ENCODE peak calls at places on chromosome 6, in four cellular contexts. K is heart left ventricle; F is upper lobe of right lung; G is effector memory CD4-positive, alpha-beta T cell. R is an unnamed sample.

GRCh38 chr6:94769197-94769596 is 808.1 kb upstream of the MANEA start:
- DNase-seq in K (no peak), F (no peak), G (no peak), R (no peak)

GRCh38 chr6:27433714-27434113 is 39.2 kb downstream of the ZNF184 start:
- DNase-seq in F (no peak), K (no peak), G (no peak), R (no peak)

GRCh38 chr6:96150431-96150830 is 134.7 kb downstream of the FUT9 start:
- DNase-seq in K (no peak), G (no peak), F (no peak), R (no peak)

GRCh38 chr6:168007592-168008338 is 10.3 kb downstream of the KIF25 start:
- DNase-seq in K (no peak), G (no peak), F (peak; percentile 54), R (no peak)

GRCh38 chr6:167578371-167578901 is 248.3 kb upstream of the AFDN start:
- DNase-seq in G (no peak), K (no peak), F (no peak), R (no peak)

GRCh38 chr6:25601797-25602679 is 50.0 kb upstream of the SCGN start:
- DNase-seq in K (no peak), F (no peak), G (no peak), R (no peak)

GRCh38 chr6:105678516-105678915 is 275.6 kb upstream of the PREP start:
- DNase-seq in K (no peak), G (no peak), F (no peak), R (no peak)

GRCh38 chr6:30820196-30820595 is 64.1 kb upstream of the DDR1 start:
- DNase-seq in K (peak; percentile 75), F (no peak), G (no peak), R (peak; percentile 80)

GRCh38 chr6:157276731-157277130 is 46.6 kb downstream of the TMEM242 start:
- DNase-seq in F (no peak), K (no peak), G (no peak), R (no peak)
- H3K27ac ChIP-seq in F (no peak overlapping the region), K (no peak overlapping the region), G (no peak overlapping the region), R (no peak overlapping the region)

DNA sequence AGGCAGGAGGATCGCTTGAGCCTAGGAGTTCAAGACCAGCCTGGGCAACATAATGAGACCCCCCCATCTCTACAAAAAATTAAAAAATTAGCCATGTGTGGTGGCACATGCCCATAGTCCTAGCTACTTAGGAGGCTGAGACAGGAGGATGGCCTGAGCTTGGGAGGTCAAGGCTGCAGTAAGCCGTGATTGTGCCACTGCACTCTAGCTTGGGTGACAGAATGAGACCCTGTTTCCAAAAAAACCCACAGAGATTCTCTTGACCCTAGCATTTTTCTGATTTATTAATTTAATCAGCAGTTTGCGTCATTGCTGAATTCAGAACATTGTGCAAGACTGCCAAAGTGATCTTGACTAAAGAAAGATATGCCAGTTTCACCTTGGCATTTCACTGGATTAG is 36.8 kb downstream of the KDM1B start:
- DNase-seq in G (no peak), K (no peak), F (no peak), R (no peak)
- H3K36me3 ChIP-seq in G (peaks cover 6% of the 10 kb centered on the region), K (peaks cover 44% of the 10 kb centered on the region), F (peaks cover 5% of the 10 kb centered on the region), R (no peaks in the 10 kb centered on the region)

GRCh38 chr6:19142236-19142635 is 694.9 kb upstream of the ID4 start:
- DNase-seq in F (no peak), K (no peak), G (no peak), R (no peak)
- H3K9me3 ChIP-seq in F (no peaks in the 10 kb centered on the region), K (no peaks in the 10 kb centered on the region), G (no peaks in the 10 kb centered on the region), R (no peaks in the 10 kb centered on the region)

GRCh38 chr6:157570752-157571151 is 189.8 kb downstream of the ZDHHC14 start:
- DNase-seq in F (no peak), K (no peak), G (no peak), R (no peak)
- H3K27ac ChIP-seq in F (no peak overlapping the region), K (no peak overlapping the region), G (no peak overlapping the region), R (no peak overlapping the region)

GRCh38 chr6:116586738-116587137 is 15.4 kb downstream of the RWDD1 start:
- DNase-seq in K (no peak), F (no peak), G (no peak), R (no peak)

DNA sequence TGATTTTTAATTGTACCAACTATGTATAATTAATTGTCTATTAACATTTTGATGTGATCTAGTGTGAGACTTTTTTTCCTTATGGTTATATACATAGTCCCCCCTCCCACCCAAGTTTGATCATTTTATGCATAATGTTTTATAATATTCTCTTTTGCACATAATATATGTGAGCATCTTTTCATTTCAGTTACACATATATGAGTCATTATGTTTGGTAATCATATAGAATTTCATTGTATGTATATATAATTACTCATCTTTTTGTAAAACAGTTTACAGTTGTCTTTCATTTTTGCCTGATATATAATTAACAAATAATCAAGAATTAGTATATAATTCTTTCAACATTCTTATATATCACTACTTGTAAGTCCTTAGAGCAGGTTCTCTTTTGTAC is 15.0 kb downstream of the RWDD1 start:
- DNase-seq in K (no peak), G (no peak), F (no peak), R (no peak)
- H3K36me3 ChIP-seq in K (peaks cover 100% of the 10 kb centered on the region), G (peaks cover 50% of the 10 kb centered on the region), F (peaks cover 73% of the 10 kb centered on the region), R (peaks cover 4% of the 10 kb centered on the region)

GRCh38 chr6:148697895-148698440 is 48.9 kb upstream of the UST start:
- DNase-seq in F (no peak), G (no peak), K (no peak), R (no peak)
- H3K9me3 ChIP-seq in F (peaks cover 1% of the 10 kb centered on the region), G (no peaks in the 10 kb centered on the region), K (peaks cover 7% of the 10 kb centered on the region), R (no peaks in the 10 kb centered on the region)

GRCh38 chr6:6725120-6725833 is 136.8 kb downstream of the LY86 start:
- DNase-seq in F (peak; percentile 64), K (no peak), G (no peak), R (peak; percentile 75)
- H3K27ac ChIP-seq in F (peak overlapping the region; percentile 93), K (peak overlapping the region; percentile 89), G (no peak overlapping the region), R (peak overlapping the region; percentile 92)

GRCh38 chr6:17632929-17633328 is 32.8 kb downstream of the FAM8A1 start:
- DNase-seq in F (no peak), G (no peak), K (no peak), R (no peak)

GRCh38 chr6:17635568-17635967 is 35.5 kb downstream of the FAM8A1 start:
- DNase-seq in F (no peak), K (no peak), G (no peak), R (no peak)

GRCh38 chr6:17640477-17640917 is 40.4 kb downstream of the FAM8A1 start:
- DNase-seq in F (no peak), G (no peak), K (no peak), R (no peak)

GRCh38 chr6:17633465-17634188 is 33.5 kb downstream of the FAM8A1 start:
- DNase-seq in F (no peak), G (no peak), K (no peak), R (no peak)

GRCh38 chr6:17638212-17638611 is 38.1 kb downstream of the FAM8A1 start:
- DNase-seq in K (no peak), G (no peak), F (no peak), R (no peak)
- H3K36me3 ChIP-seq in K (peaks cover 80% of the 10 kb centered on the region), G (peaks cover 22% of the 10 kb centered on the region), F (peaks cover 58% of the 10 kb centered on the region), R (peaks cover 3% of the 10 kb centered on the region)

R was measured in kidney.